ENCODE peak calls at places on chromosomes 3 and 15, in four cellular contexts. R, L, F and M are unnamed samples.

GRCh38 chr15:90560229-90560771 is 30.6 kb downstream of the CRTC3 start:
- DNase-seq in L (no peak), R (peak), F (no peak), M (no peak)

GRCh38 chr3:58528629-58529028 is 8.4 kb downstream of the ACOX2 start:
- DNase-seq in R (peak), L (no peak), F (no peak), M (peak)

GRCh38 chr3:128784843-128785242 is 58.9 kb downstream of the RAB7A start:
- DNase-seq in L (no peak), R (no peak), F (no peak), M (no peak)

GRCh38 chr3:43994594-43995077 is 247.1 kb upstream of the TOPAZ1 start:
- DNase-seq in L (no peak), F (no peak), R (no peak), M (peak)

GRCh38 chr3:64575211-64575844 is 112.5 kb downstream of the ADAMTS9 start:
- DNase-seq in L (no peak), F (no peak), R (no peak), M (peak)

GRCh38 chr3:127014536-127015281 is 31.8 kb downstream of the PLXNA1 start:
- DNase-seq in R (no peak), F (no peak), L (no peak), M (no peak)

GRCh38 chr3:86229086-86229774 is 761.7 kb downstream of the VGLL3 start:
- DNase-seq in F (no peak), L (no peak), R (no peak), M (no peak)

GRCh38 chr3:108125550-108126071 is 34.8 kb upstream of the CD47 start:
- DNase-seq in R (no peak), F (peak), L (peak), M (peak)

GRCh38 chr15:48153526-48153925 is 24.6 kb downstream of the MYEF2 start:
- DNase-seq in F (no peak), R (no peak), L (no peak), M (no peak)

GRCh38 chr3:42612147-42612680 is 11.7 kb downstream of the NKTR start:
- DNase-seq in F (no peak), L (no peak), R (no peak), M (no peak)

GRCh38 chr15:98648654-98649537 is 557 bp downstream of the IGF1R start:
- DNase-seq in F (peak), L (no peak), R (peak), M (no peak)

GRCh38 chr15:36796161-36796560 is 216.7 kb downstream of the CDIN1 start:
- DNase-seq in R (peak), L (no peak), F (no peak), M (no peak)

GRCh38 chr3:120604382-120604781 is 8.2 kb downstream of the NDUFB4 start:
- DNase-seq in L (no peak), R (no peak), F (no peak), M (no peak)

GRCh38 chr3:120093923-120094775 is at the start of gene GSK3B:
- DNase-seq in L (peak), R (no peak), F (peak), M (peak)

GRCh38 chr3:47578691-47579632 is at the start of gene CSPG5:
- DNase-seq in F (peak), L (no peak), R (no peak), M (no peak)

GRCh38 chr15:45088801-45089711 is 24.9 kb downstream of the DUOX2 start:
- DNase-seq in L (no peak), R (peak), F (no peak), M (no peak)

GRCh38 chr15:99435761-99436346 is 129.9 kb upstream of the MEF2A start:
- DNase-seq in L (no peak), R (no peak), F (no peak), M (no peak)

GRCh38 chr3:184637705-184638104 is 74.2 kb downstream of the MAGEF1 start:
- DNase-seq in R (no peak), F (no peak), L (no peak), M (no peak)

GRCh38 chr3:126358038-126358815 is 1.0 kb upstream of the KLF15 start:
- DNase-seq in R (no peak), L (no peak), F (no peak), M (peak)

GRCh38 chr15:78075490-78076230 is 1.9 kb downstream of the TBC1D2B start:
- DNase-seq in L (peak), F (no peak), R (peak), M (peak)

GRCh38 chr3:127458698-127459097 is 131.8 kb downstream of the TPRA1 start:
- DNase-seq in L (no peak), R (peak), F (no peak), M (no peak)

GRCh38 chr3:159821148-159821547 is 167.5 kb upstream of the IL12A start:
- DNase-seq in L (no peak), F (no peak), R (peak), M (no peak)

GRCh38 chr15:75822685-75823278 is 20.5 kb upstream of the UBE2Q2 start:
- DNase-seq in R (no peak), F (no peak), L (no peak), M (no peak)

GRCh38 chr3:132660056-132660744 is at the start of gene UBA5:
- DNase-seq in L (peak), R (peak), F (peak), M (peak)

GRCh38 chr3:102132370-102132769 is 283.1 kb downstream of the NFKBIZ start:
- DNase-seq in R (no peak), F (no peak), L (no peak), M (no peak)

GRCh38 chr3:131231710-131232348 is 149.7 kb upstream of the NUDT16 start:
- DNase-seq in L (peak), F (no peak), R (peak), M (peak)